ENCODE peak calls at places on chromosomes 16 and 17, in seven cellular contexts. M is suprapubic skin, P is stomach, U is A549, X is HCT116, G is thyroid gland, O is heart left ventricle. L is an unnamed sample. For H3K9me3, the result is how much of the 10 kb centered on the place peaks cover.

GRCh38 chr17:64001763-64002529 is 3.8 kb downstream of the PRR29 start:
- DNase-seq in U (no peak), G (no peak), P (no peak), X (no peak), M (peak), O (peak), L (peak)

GRCh38 chr17:28282596-28282995 is 36.4 kb upstream of the TMEM97 start:
- DNase-seq in O (no peak), U (no peak), M (no peak), X (peak), G (peak), P (no peak), L (peak)

GRCh38 chr16:6735631-6736030 is 597.0 kb upstream of the RBFOX1 start:
- DNase-seq in G (no peak), P (no peak), X (no peak), O (no peak), M (no peak), U (no peak), L (no peak)

GRCh38 chr16:84369938-84370627 is 1.7 kb downstream of the ATP2C2 start:
- DNase-seq in M (no peak), U (no peak), O (no peak), G (no peak), P (no peak), X (no peak), L (no peak)

GRCh38 chr17:34254651-34255380 is at the start of gene CCL2:
- DNase-seq in G (peak), M (peak), U (peak), P (peak), X (no peak), O (peak), L (peak)

GRCh38 chr16:29678691-29679267 is at the start of gene QPRT:
- DNase-seq in G (no peak), P (no peak), X (no peak), O (peak), M (no peak), U (no peak), L (peak)

GRCh38 chr16:23691483-23692189 is 12.9 kb downstream of the PLK1 start:
- DNase-seq in P (no peak), U (no peak), O (no peak), X (no peak), G (no peak), M (no peak), L (no peak)

GRCh38 chr16:80599466-80599865 is 58.7 kb downstream of the DYNLRB2 start:
- DNase-seq in P (no peak), M (no peak), U (no peak), X (no peak), O (no peak), G (no peak), L (peak)

GRCh38 chr16:28544998-28545397 is 6.2 kb upstream of the NUPR1 start:
- DNase-seq in P (no peak), X (no peak), M (no peak), O (no peak), U (no peak), G (no peak), L (no peak)

GRCh38 chr16:64654137-64654652 is 467.7 kb downstream of the CDH11 start:
- DNase-seq in U (no peak), G (no peak), X (no peak), O (no peak), M (no peak), P (no peak), L (peak)

GRCh38 chr17:50139950-50140885 is 10.3 kb upstream of the SAMD14 start:
- DNase-seq in P (peak), X (peak), M (no peak), U (peak), G (peak), O (peak), L (peak)

GRCh38 chr16:4601317-4602186 is 13.1 kb downstream of the UBALD1 start:
- DNase-seq in U (no peak), O (no peak), G (peak), P (no peak), X (no peak), M (peak), L (peak)

GRCh38 chr16:85064186-85064585 is 36.6 kb downstream of the KIAA0513 start:
- DNase-seq in X (no peak), U (no peak), P (no peak), G (no peak), O (no peak), M (no peak), L (no peak)

GRCh38 chr16:73365010-73365409 is 317.1 kb upstream of the ZFHX3 start:
- DNase-seq in G (peak), P (peak), M (no peak), O (no peak), X (no peak), U (no peak), L (peak)

GRCh38 chr16:68363847-68364600 is 53.2 kb downstream of the PRMT7 start:
- DNase-seq in M (no peak), G (no peak), X (no peak), O (no peak), U (no peak), P (no peak), L (peak)

GRCh38 chr17:80559688-80560290 is 15.2 kb downstream of the RPTOR start:
- DNase-seq in X (no peak), G (peak), O (no peak), U (no peak), P (no peak), M (no peak), L (peak)

GRCh38 chr17:72249441-72249840 is 128.6 kb downstream of the SOX9 start:
- DNase-seq in M (no peak), O (no peak), X (no peak), P (peak), G (peak), U (no peak), L (no peak)

GRCh38 chr16:17370233-17371013 is 100.3 kb downstream of the XYLT1 start:
- DNase-seq in U (no peak), P (no peak), O (no peak), M (no peak), G (peak), X (no peak), L (peak)

GRCh38 chr16:84360170-84360569 is 8.2 kb upstream of the ATP2C2 start:
- DNase-seq in O (no peak), M (no peak), P (no peak), G (no peak), U (no peak), X (no peak), L (peak)

GRCh38 chr16:84331998-84332780 is 36.1 kb upstream of the ATP2C2 start:
- DNase-seq in M (no peak), O (no peak), U (no peak), P (no peak), X (no peak), G (no peak), L (no peak)

GRCh38 chr16:27335349-27336052 is 21.7 kb downstream of the IL4R start:
- DNase-seq in U (no peak), O (no peak), P (no peak), G (no peak), M (no peak), X (no peak), L (peak)

GRCh38 chr17:39963826-39964225 is 1.0 kb downstream of the GSDMA start:
- DNase-seq in G (no peak), O (no peak), M (no peak), X (no peak), P (no peak), U (no peak), L (no peak)

GRCh38 chr16:25264599-25264998 is 7.0 kb upstream of the ZKSCAN2 start:
- DNase-seq in O (no peak), P (no peak), U (no peak), G (no peak), X (no peak), M (no peak), L (no peak)

GRCh38 chr17:62630365-62631085 is 3.1 kb downstream of the MRC2 start:
- DNase-seq in X (no peak), M (no peak), U (no peak), G (no peak), P (no peak), O (no peak), L (peak)

GRCh38 chr16:79008036-79008868 is 592.3 kb downstream of the MAF start:
- DNase-seq in M (no peak), X (no peak), U (no peak), G (no peak), P (no peak), O (no peak), L (no peak)

GRCh38 chr17:73939808-73940207 is 263.7 kb upstream of the RPL38 start:
- DNase-seq in U (no peak), G (no peak), X (no peak), M (no peak), O (no peak), P (no peak), L (no peak)

GRCh38 chr17:1252203-1252608 is 18.0 kb upstream of the BHLHA9 start:
- DNase-seq in P (no peak), O (peak), U (no peak), M (no peak), G (no peak), X (no peak), L (no peak)

GRCh38 chr17:8140413-8141029 is 11.7 kb downstream of the PER1 start:
- DNase-seq in M (peak), X (no peak), G (no peak), P (no peak), O (no peak), U (no peak), L (no peak)

GRCh38 chr17:81210868-81211267 is 11.9 kb downstream of the CEP131 start:
- DNase-seq in G (no peak), O (peak), X (no peak), P (no peak), U (no peak), M (no peak), L (no peak)

GRCh38 chr17:31869797-31870568 is 10.9 kb upstream of the COPRS start:
- DNase-seq in M (no peak), P (no peak), X (no peak), G (no peak), U (no peak), O (no peak), L (no peak)

GRCh38 chr16:89265647-89266046 is 48.1 kb downstream of the ZNF778 start:
- DNase-seq in G (no peak), M (no peak), U (no peak), X (no peak), O (no peak), P (no peak), L (no peak)

GRCh38 chr16:30971298-30971697 is 13.7 kb upstream of the HSD3B7 start:
- DNase-seq in O (no peak), X (no peak), U (no peak), P (no peak), M (no peak), G (no peak), L (no peak)

GRCh38 chr16:69745959-69746358 is 8.8 kb downstream of the NOB1 start:
- DNase-seq in X (no peak), U (no peak), G (no peak), M (no peak), O (no peak), P (no peak), L (no peak)

GRCh38 chr17:29622337-29623282 is at the start of gene CORO6:
- DNase-seq in M (peak), X (no peak), U (peak), P (peak), O (peak), G (peak), L (peak)
- TF ChIP-seq POLR2A in M (no peak), X (no peak), U (peak), P (no peak), O (peak), G (no peak), L (no peak)

DNA sequence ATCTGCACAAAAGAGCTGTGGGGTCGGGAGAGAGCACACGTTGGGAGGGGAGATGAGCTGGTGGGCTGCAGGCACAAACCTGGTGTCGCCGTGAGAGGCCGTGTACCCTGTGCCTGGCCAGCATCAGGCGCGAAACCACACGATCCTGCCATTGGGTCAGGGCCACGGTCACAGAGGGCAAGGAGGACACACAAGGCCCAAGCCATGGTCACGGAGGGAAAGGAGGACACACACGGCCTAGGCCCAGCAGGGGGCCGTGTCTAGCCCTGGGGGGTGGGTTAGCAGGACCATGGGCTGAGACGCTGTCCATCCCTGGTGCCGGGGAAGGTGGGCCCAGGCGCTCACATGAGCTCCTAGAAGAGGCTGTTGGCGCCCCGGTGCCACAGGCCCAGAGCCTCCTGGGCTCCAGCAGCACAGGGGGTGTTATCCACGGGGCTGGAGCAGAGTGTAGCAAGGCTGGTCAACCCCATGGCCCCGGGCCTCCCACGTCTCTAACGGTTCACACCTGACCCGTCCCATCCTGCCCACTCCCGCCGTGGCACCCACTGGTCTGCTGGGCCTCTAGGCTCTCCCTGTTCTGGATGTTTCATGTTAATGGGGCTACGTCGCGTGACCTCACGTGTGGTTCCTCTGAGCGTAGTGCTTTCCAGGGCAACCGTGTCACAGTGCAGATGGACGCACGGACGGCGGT is 7.5 kb upstream of the CCDC154 start:
- DNase-seq in G (no peak), X (no peak), M (no peak), O (no peak), P (no peak), U (no peak), L (no peak)
- H3K9me3 ChIP-seq in G (under half), X (under half), M (under half), O (under half), P (under half), U (under half), L (under half)

GRCh38 chr17:30782206-30782605 is 42.3 kb downstream of the CRLF3 start:
- DNase-seq in G (no peak), X (no peak), M (no peak), P (no peak), O (no peak), U (no peak), L (peak)

DNA sequence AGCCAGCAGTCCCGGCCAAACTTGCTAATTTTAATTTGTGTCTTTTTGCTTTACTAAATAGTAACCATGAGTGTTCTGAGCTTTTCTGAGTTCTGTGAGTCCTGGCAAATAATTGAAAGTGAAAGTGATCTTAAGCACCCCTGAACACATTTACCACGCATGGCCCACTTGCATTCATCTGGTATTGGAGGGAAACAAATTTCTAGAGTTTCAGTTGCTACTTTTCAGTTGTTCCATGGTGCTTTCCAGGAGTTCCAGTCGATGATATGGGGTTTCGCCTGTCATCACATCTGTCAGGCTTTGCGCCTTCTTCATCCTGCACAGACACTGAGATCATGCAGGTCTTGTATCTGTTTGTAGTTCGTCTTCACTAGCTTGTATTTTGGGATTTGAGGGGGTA is 44.1 kb downstream of the CRLF3 start:
- DNase-seq in G (no peak), P (no peak), M (no peak), U (no peak), X (no peak), O (no peak), L (no peak)
- TF ChIP-seq POLR2A in G (no peak), P (no peak), M (no peak), U (no peak), X (no peak), O (no peak), L (no peak)

GRCh38 chr16:3408561-3409197 is 7.7 kb downstream of the ZNF174 start:
- DNase-seq in O (no peak), X (no peak), G (no peak), M (no peak), P (no peak), U (no peak), L (no peak)
- H3K9me3 ChIP-seq in O (half or more), X (under half), G (under half), M (half or more), P (half or more), U (half or more), L (half or more)

L was measured in IMR-90.